ENCODE peak calls at places on chromosomes 11 and 22, in four cellular contexts. V is H1, R is K562, N is GM12892. X is an unnamed sample.

GRCh38 chr11:30960387-30960992 is 374.3 kb upstream of the MPPED2 start:
- DNase-seq in V (no peak), R (peak), N (no peak), X (no peak)

GRCh38 chr11:111308140-111308539 is 9.8 kb downstream of the POU2AF3 start:
- DNase-seq in V (no peak), R (no peak), N (no peak), X (no peak)

GRCh38 chr11:117313828-117314768 is 2.0 kb downstream of the BACE1 start:
- DNase-seq in V (no peak), R (no peak), N (no peak), X (no peak)

GRCh38 chr22:19709063-19709769 is 5.1 kb upstream of the SEPTIN5 start:
- DNase-seq in V (no peak), R (no peak), N (no peak), X (no peak)

GRCh38 chr22:36143066-36143815 is 17.3 kb downstream of the APOL3 start:
- DNase-seq in V (no peak), R (no peak), N (no peak), X (no peak)

GRCh38 chr11:75536786-75537629 is 11.3 kb upstream of the GDPD5 start:
- DNase-seq in V (no peak), R (peak), N (peak), X (peak)

GRCh38 chr11:93740031-93740801 is 1.1 kb downstream of the TAF1D start:
- DNase-seq in V (no peak), R (peak), N (no peak), X (no peak)

GRCh38 chr11:35138058-35138457 is 913 bp upstream of the CD44 start:
- DNase-seq in V (no peak), R (no peak), N (no peak), X (no peak)

GRCh38 chr11:36398261-36398953 is 102.3 kb downstream of the PRR5L start:
- DNase-seq in V (no peak), R (peak), N (no peak), X (no peak)

GRCh38 chr11:33168605-33169240 is 7.4 kb upstream of the CSTF3 start:
- DNase-seq in V (no peak), R (no peak), N (no peak), X (no peak)

GRCh38 chr22:28268176-28268575 is 349.1 kb upstream of the PITPNB start:
- DNase-seq in V (no peak), R (no peak), N (no peak), X (no peak)

GRCh38 chr11:78946945-78947914 is 372.6 kb upstream of the NARS2 start:
- DNase-seq in V (no peak), R (no peak), N (no peak), X (no peak)

GRCh38 chr11:94519478-94520084 is 7.3 kb downstream of the C11orf97 start:
- DNase-seq in V (no peak), R (peak), N (no peak), X (no peak)

GRCh38 chr11:125433454-125434121 is 62.5 kb downstream of the FEZ1 start:
- DNase-seq in V (peak), R (peak), N (peak), X (peak)

GRCh38 chr11:1660025-1660867 is 30.7 kb downstream of the KRTAP5-5 start:
- DNase-seq in V (no peak), R (no peak), N (no peak), X (no peak)

GRCh38 chr22:50031189-50032091 is 18.9 kb upstream of the IL17REL start:
- DNase-seq in V (no peak), R (no peak), N (no peak), X (no peak)

GRCh38 chr11:46529928-46530574 is 63.8 kb downstream of the AMBRA1 start:
- DNase-seq in V (no peak), R (no peak), N (no peak), X (no peak)

GRCh38 chr11:46050065-46050464 is 71.2 kb downstream of the PHF21A start:
- DNase-seq in V (no peak), R (no peak), N (no peak), X (no peak)

GRCh38 chr11:25247336-25247735 is 750.5 kb downstream of the LUZP2 start:
- DNase-seq in V (no peak), R (no peak), N (no peak), X (no peak)

GRCh38 chr22:19863571-19863970 is 8.9 kb upstream of the GNB1L start:
- DNase-seq in V (no peak), R (no peak), N (no peak), X (no peak)

GRCh38 chr11:121105063-121105480 is 4.0 kb downstream of the TECTA start:
- DNase-seq in V (no peak), R (no peak), N (no peak), X (no peak)

GRCh38 chr11:117670443-117670842 is 126.6 kb downstream of the DSCAML1 start:
- DNase-seq in V (no peak), R (no peak), N (no peak), X (no peak)

GRCh38 chr22:30866216-30866615 is 102.4 kb downstream of the MORC2 start:
- DNase-seq in V (no peak), R (no peak), N (peak), X (no peak)

GRCh38 chr11:57459112-57460016 is 964 bp upstream of the RTN4RL2 start:
- DNase-seq in V (peak), R (peak), N (no peak), X (no peak)

GRCh38 chr11:117824571-117825537 is at the start of gene FXYD2:
- DNase-seq in V (no peak), R (no peak), N (no peak), X (no peak)

GRCh38 chr11:11057472-11057854 is 199.6 kb upstream of the ZBED5 start:
- DNase-seq in V (no peak), R (no peak), N (no peak), X (no peak)

GRCh38 chr22:38953577-38954413 is 3.6 kb upstream of the APOBEC3A start:
- DNase-seq in V (no peak), R (no peak), N (peak), X (peak)

DNA sequence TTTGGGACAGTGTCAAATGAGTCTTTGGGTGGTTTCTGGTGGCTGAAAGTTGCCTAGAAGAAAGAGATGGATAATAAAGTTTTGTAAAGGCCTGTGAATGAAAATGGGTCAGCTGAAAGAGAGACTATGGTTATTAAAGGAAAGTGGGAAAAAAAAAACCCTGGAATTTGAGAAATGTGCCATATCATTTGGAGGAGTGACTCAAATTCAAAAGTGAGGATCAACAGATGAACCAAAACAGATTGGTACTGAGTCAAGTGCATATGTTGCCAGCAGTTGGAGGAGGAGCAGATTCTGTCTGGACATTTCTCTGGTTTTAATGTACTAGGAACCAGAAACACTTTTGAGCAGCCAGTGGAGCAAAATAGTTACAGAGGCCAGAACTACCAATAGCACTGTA is 339.8 kb downstream of the KCNA4 start:
- DNase-seq in V (no peak), R (no peak), N (no peak), X (no peak)
- TF ChIP-seq TAF1 in V (no peak), R (no peak), N (no peak), X (no peak)

GRCh38 chr22:32204856-32205722 is at the start of gene RFPL2:
- DNase-seq in V (peak), R (peak), N (no peak), X (no peak)
- TF ChIP-seq POLR2A in V (no peak), R (no peak), N (no peak), X (no peak)

GRCh38 chr11:77508031-77508430 is 34.1 kb upstream of the PAK1 start:
- DNase-seq in V (no peak), R (no peak), N (no peak), X (no peak)

GRCh38 chr11:77503006-77503405 is 29.1 kb upstream of the PAK1 start:
- DNase-seq in V (no peak), R (peak), N (no peak), X (no peak)

GRCh38 chr11:77510095-77510494 is 36.2 kb upstream of the PAK1 start:
- DNase-seq in V (peak), R (no peak), N (no peak), X (no peak)

GRCh38 chr11:77505956-77506355 is 32.1 kb upstream of the PAK1 start:
- DNase-seq in V (no peak), R (no peak), N (no peak), X (no peak)

DNA sequence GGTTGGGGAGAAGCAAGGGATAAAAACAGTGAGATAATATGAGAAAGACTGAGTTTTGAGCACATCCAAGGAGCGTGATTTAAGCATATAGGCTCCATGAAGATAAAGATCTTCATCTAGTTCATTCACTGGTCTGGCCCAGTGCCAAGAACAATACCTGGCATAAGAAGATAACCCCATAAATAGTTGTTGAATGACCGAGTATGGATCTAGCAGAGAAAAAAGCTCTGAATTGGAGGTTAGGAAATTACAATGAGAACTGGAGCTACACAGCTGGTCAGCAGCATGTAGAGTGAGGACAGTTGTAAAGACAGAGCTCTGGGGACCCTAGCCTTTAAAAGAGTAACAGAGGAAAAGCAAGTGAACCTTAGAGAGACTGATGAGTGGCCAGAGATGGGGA is 33.0 kb upstream of the PAK1 start:
- DNase-seq in V (no peak), R (peak), N (no peak), X (no peak)
- TF ChIP-seq TAF1 in V (no peak), R (no peak), N (no peak), X (no peak)

GRCh38 chr22:46749682-46750529 is 11.9 kb upstream of the CERK start:
- DNase-seq in V (no peak), R (no peak), N (no peak), X (no peak)

GRCh38 chr22:46748948-46749681 is 11.1 kb upstream of the CERK start:
- DNase-seq in V (no peak), R (no peak), N (no peak), X (no peak)

GRCh38 chr22:46747646-46748045 is 9.6 kb upstream of the CERK start:
- DNase-seq in V (no peak), R (no peak), N (no peak), X (no peak)

GRCh38 chr22:46746620-46747019 is 8.6 kb upstream of the CERK start:
- DNase-seq in V (no peak), R (no peak), N (no peak), X (no peak)

DNA sequence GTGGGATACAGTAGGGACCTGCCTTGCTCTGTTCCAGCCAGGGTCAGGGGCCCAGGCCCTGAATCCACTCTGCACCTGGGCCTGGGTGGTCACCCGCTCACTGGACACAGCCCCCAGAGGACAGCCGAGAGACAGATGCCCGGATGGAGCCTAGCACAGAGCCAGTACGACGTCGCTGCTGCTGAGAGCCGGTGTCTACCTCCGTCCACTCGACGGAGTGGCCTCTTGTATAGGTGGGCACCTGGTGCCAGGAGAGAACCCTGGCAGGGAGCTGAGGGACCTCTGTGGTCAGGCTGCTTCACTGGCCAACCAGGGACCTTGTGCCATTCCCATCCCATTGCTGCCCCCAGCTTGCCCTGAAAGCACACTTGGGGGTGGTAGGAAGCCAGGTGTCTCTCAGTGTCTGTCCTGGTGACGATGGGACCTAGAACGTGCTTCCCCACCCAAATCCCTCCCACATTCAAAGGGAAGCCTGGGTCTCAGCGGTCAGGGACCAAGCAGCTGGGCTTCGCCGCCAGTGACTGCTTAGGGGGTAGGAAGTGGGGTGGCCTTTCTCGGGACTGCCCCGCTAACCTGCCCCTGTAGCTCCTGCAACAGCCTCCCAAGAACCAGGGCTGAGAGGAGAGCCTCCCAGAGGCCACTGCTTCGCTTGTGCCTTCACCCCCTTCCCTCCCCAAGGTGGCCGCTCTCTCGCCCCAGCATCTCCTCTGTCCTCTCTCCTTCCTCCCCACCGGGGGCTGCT is 10.3 kb upstream of the CERK start:
- DNase-seq in V (no peak), R (no peak), N (no peak), X (no peak)
- TF ChIP-seq POLR2A in V (no peak), R (no peak), N (no peak), X (no peak)

GRCh38 chr11:119317592-119318239 is 786 bp upstream of the MCAM start:
- DNase-seq in V (no peak), R (no peak), N (no peak), X (no peak)

GRCh38 chr11:119316017-119316728 is 757 bp downstream of the MCAM start:
- DNase-seq in V (no peak), R (peak), N (no peak), X (no peak)

GRCh38 chr11:119315139-119316016 is 1.6 kb downstream of the MCAM start:
- DNase-seq in V (peak), R (no peak), N (no peak), X (no peak)

GRCh38 chr11:119318240-119319135 is 1.6 kb upstream of the MCAM start:
- DNase-seq in V (no peak), R (peak), N (peak), X (peak)

GRCh38 chr11:119316729-119317591 is at the start of gene MCAM:
- DNase-seq in V (peak), R (peak), N (no peak), X (peak)
- TF ChIP-seq TAF1 in V (peak), R (peak), N (no peak), X (no peak)

X was measured in GM12891.